ENCODE peak calls at places on chromosomes 3 and 15, in four cellular contexts. Q, M, V and W are unnamed samples.

GRCh38 chr3:29757054-29757777 is 476.3 kb downstream of the RBMS3 start:
- DNase-seq in Q (no peak), V (peak), M (no peak), W (no peak)

GRCh38 chr3:37594873-37595783 is 266.6 kb upstream of the CTDSPL start:
- DNase-seq in M (no peak), V (no peak), Q (no peak), W (no peak)

GRCh38 chr3:51789437-51789836 is 10.4 kb upstream of the IQCF6 start:
- DNase-seq in V (no peak), Q (no peak), M (no peak), W (no peak)

GRCh38 chr3:166663194-166663593 is 716.9 kb downstream of the ZBBX start:
- DNase-seq in V (no peak), Q (no peak), M (no peak), W (no peak)

GRCh38 chr3:133973249-133973980 is 56.3 kb downstream of the SLCO2A1 start:
- DNase-seq in M (no peak), Q (no peak), V (no peak), W (no peak)

GRCh38 chr3:13021141-13021933 is 51.9 kb downstream of the IQSEC1 start:
- DNase-seq in Q (no peak), M (peak), V (peak), W (no peak)

GRCh38 chr3:39068556-39068955 is 16.7 kb downstream of the WDR48 start:
- DNase-seq in V (no peak), Q (no peak), M (no peak), W (no peak)

GRCh38 chr3:78823859-78824258 is 943.9 kb downstream of the ROBO1 start:
- DNase-seq in V (no peak), M (no peak), Q (no peak), W (no peak)

GRCh38 chr3:114447545-114447944 is 153.7 kb downstream of the TIGIT start:
- DNase-seq in Q (no peak), M (no peak), V (no peak), W (no peak)

GRCh38 chr3:117628896-117629295 is 919.3 kb downstream of the TUSC7 start:
- DNase-seq in M (no peak), V (no peak), Q (peak), W (no peak)

GRCh38 chr3:77871436-77871835 is 831.5 kb downstream of the ROBO2 start:
- DNase-seq in M (no peak), V (no peak), Q (no peak), W (no peak)

GRCh38 chr3:197154-197855 is 742 bp downstream of the CHL1 start:
- DNase-seq in V (peak), M (no peak), Q (peak), W (no peak)

GRCh38 chr3:4426782-4427344 is 40.2 kb downstream of the SUMF1 start:
- DNase-seq in V (no peak), M (peak), Q (no peak), W (peak)

GRCh38 chr3:13278783-13279531 is 141.2 kb downstream of the NUP210 start:
- DNase-seq in M (no peak), V (peak), Q (no peak), W (no peak)

GRCh38 chr3:166934879-166935278 is 445.2 kb downstream of the ZBBX start:
- DNase-seq in M (no peak), Q (no peak), V (no peak), W (no peak)

GRCh38 chr3:44584646-44585501 is at the start of gene ZNF660:
- DNase-seq in M (peak), Q (peak), V (peak), W (peak)

GRCh38 chr3:125606291-125606690 is 11.0 kb upstream of the OSBPL11 start:
- DNase-seq in V (no peak), M (no peak), Q (no peak), W (peak)

GRCh38 chr3:45994661-45995369 is 809 bp downstream of the FYCO1 start:
- DNase-seq in Q (peak), M (peak), V (peak), W (peak)

GRCh38 chr15:71830981-71831380 is 20.6 kb downstream of the NR2E3 start:
- DNase-seq in Q (no peak), V (no peak), M (no peak), W (no peak)

GRCh38 chr15:80264031-80264430 is 12.0 kb upstream of the CTXND1 start:
- DNase-seq in V (no peak), Q (no peak), M (no peak), W (no peak)

GRCh38 chr15:74179983-74180688 is 6.6 kb downstream of the ISLR start:
- DNase-seq in V (no peak), Q (peak), M (no peak), W (no peak)

GRCh38 chr3:107522510-107523360 is at the start of gene BBX:
- DNase-seq in Q (peak), V (peak), M (peak), W (peak)

GRCh38 chr3:107525954-107526305 is 3.2 kb downstream of the BBX start:
- DNase-seq in V (no peak), Q (no peak), M (peak), W (no peak)

GRCh38 chr3:107523361-107524213 is 825 bp downstream of the BBX start:
- DNase-seq in M (peak), Q (peak), V (peak), W (peak)

GRCh38 chr3:107524214-107525100 is 1.7 kb downstream of the BBX start:
- DNase-seq in Q (peak), V (peak), M (peak), W (peak)

DNA sequence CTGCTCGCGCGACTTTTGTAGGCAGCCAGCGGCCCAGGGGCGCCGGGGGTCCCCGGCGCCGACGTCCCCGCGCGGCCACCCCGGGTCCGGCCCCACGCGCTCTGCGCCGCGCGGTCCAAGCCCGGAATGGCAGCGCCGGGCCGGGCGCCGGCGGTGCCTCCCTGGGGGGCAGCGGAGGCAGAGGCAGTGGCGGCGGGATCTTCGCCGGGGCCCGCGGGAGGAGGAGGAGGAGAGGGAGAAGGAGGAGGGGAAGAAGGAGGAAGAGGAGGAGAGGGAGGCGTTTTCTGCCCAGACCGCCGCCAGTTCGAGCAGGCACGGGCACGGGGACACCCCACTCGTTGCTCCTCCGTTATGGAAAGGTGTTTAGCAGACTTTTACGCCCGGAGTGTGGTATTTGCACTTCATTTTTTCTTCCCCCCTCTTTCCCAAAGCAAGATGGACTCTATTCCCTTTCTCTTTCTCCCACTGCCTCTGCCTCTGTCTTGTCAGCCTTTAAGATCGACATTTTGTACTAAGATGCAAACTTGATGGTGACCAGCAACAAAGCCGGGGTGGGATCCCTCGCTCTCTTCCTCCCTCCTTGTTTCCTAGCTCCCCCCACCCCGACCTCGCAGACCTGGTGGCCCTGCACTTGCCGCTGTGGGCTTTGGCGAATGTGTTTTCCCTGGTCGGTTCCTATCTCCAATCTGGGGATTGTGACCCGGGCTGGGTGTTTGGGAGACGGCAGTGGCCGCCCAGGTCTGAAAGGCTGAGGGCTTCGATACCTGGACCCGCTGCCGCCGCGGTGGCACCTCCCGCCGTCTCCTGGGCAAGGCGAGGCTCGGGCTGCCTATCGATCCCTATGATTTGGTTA is 2.6 kb downstream of the BBX start:
- DNase-seq in Q (peak), M (peak), V (peak), W (peak)
- TF ChIP-seq POLR2A in Q (no peak), M (peak), V (peak), W (peak)

GRCh38 chr3:113269661-113270060 is 58.3 kb downstream of the BOC start:
- DNase-seq in V (peak), Q (no peak), M (no peak), W (no peak)
- TF ChIP-seq POLR2A in V (no peak), Q (no peak), M (no peak), W (no peak)

DNA sequence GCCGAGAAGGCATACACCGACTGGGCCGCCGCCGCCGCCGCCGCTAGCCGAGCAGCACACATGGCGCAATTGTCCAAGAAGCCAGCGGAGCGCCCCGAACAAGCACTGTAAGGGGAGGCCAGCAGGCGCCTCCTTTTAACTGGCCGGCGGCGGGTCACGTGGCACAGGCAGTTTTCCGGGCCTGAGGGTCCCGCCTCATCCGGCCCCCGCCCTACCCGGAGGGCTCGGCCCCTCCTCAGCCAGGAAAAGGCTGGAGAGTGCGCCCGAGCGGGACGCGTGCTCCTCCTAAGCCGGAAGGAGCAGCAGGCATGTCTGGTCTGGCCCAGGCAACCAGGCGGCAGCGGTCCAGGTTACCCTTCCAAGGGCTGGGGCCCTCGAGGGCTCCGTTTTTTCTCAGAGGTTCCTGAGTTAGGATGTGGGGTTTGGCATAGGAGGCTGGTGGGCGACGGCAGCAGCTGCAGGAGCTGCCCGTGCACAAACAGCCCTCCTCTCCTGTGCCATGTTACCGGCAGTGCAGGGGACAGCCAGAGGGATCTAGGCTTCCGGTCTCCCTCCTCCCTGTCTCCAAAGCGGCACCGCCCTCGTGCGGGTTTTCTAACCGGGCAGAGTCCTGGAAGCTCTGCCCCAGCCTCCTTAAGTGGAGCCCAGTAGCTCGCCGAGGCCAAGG is at the start of gene GPX1:
- DNase-seq in M (peak), Q (peak), V (peak), W (peak)
- TF ChIP-seq POLR2A in M (peak), Q (peak), V (peak), W (peak)

GRCh38 chr3:49133226-49133951 is 539 bp upstream of the LAMB2 start:
- DNase-seq in Q (peak), M (peak), V (peak), W (peak)
- TF ChIP-seq POLR2A in Q (no peak), M (no peak), V (peak), W (no peak)

GRCh38 chr3:186786810-186787375 is 3.5 kb downstream of the EIF4A2 start:
- DNase-seq in Q (no peak), M (no peak), V (no peak), W (peak)

GRCh38 chr3:186783731-186784515 is 546 bp downstream of the EIF4A2 start:
- DNase-seq in M (peak), V (peak), Q (peak), W (peak)

GRCh38 chr3:186783070-186783730 is at the start of gene EIF4A2:
- DNase-seq in V (peak), Q (peak), M (peak), W (peak)

GRCh38 chr3:186785517-186786018 is 2.2 kb downstream of the EIF4A2 start:
- DNase-seq in M (no peak), Q (no peak), V (no peak), W (peak)

DNA sequence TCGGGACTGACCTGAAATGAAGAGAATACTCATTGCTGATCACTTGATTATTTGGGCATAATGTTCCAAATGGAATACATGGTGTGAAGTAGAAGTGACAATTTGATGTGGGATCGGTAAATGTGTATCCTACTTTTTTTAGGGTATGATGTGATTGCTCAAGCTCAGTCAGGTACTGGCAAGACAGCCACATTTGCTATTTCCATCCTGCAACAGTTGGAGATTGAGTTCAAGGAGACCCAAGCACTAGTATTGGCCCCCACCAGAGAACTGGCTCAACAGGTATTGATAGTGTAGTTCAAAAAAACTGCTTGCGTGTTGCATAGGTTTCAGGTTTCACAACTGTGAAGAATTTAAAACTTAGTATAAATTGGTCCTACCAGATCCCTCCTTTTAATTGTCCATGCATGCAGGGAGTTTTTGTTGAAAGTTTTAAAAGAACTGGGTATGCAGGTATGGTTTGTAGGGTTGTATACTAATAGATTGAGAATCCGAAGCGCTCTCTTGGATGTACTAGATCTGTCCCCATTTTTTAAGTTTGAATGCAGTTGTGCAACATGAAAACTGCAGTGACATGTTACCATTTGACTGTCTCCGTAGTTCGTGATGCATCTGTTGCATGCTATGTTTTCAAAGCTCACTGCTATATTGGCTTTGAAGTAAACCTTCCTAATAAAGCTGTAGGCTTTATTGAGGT is 1.6 kb downstream of the EIF4A2 start:
- DNase-seq in V (peak), Q (no peak), M (no peak), W (peak)
- TF ChIP-seq POLR2A in V (no peak), Q (no peak), M (no peak), W (no peak)